ENCODE peak calls at places on chromosomes 16 and 17, in six cellular contexts. C, B, X, F, A and Z are unnamed samples.

GRCh38 chr16:30923554-30924085 is at the start of gene FBXL19:
- DNase-seq in C (no peak), B (no peak), X (peak; percentile 78), F (no peak), A (no peak), Z (no peak)

GRCh38 chr17:28574536-28574935 is 2.2 kb downstream of the ALDOC start:
- DNase-seq in C (no peak), B (no peak), X (no peak), F (no peak), A (no peak), Z (no peak)

GRCh38 chr17:40564883-40565744 is at the start of gene CCR7:
- DNase-seq in C (peak; percentile 74), B (peak; percentile 88), X (peak; percentile 45), F (no peak), A (no peak), Z (no peak)

GRCh38 chr16:695355-696089 is 5.3 kb upstream of the WDR24 start:
- DNase-seq in C (peak; percentile 52), B (peak; percentile 52), X (no peak), F (peak; percentile 57), A (no peak), Z (peak; percentile 95)

GRCh38 chr16:11833951-11834695 is 17.2 kb downstream of the RSL1D1 start:
- DNase-seq in C (no peak), B (no peak), X (no peak), F (no peak), A (peak; percentile 97), Z (no peak)

GRCh38 chr16:13390093-13390985 is 488.9 kb downstream of the SHISA9 start:
- DNase-seq in C (no peak), B (no peak), X (no peak), F (no peak), A (no peak), Z (no peak)

GRCh38 chr17:27573971-27574525 is 56.9 kb upstream of the LGALS9 start:
- DNase-seq in C (no peak), B (no peak), X (no peak), F (no peak), A (peak; percentile 62), Z (no peak)

GRCh38 chr16:1631931-1632637 is 19.9 kb downstream of the CRAMP1 start:
- DNase-seq in C (no peak), B (no peak), X (no peak), F (no peak), A (no peak), Z (no peak)

GRCh38 chr17:48551601-48552452 is 6.9 kb upstream of the HOXB2 start:
- DNase-seq in C (no peak), B (no peak), X (peak; percentile 61), F (no peak), A (no peak), Z (no peak)

GRCh38 chr17:65987988-65988387 is 203.9 kb downstream of the CEP112 start:
- DNase-seq in C (no peak), B (no peak), X (no peak), F (no peak), A (peak; percentile 65), Z (no peak)

GRCh38 chr17:42266918-42267766 is 9.0 kb downstream of the STAT5B start:
- DNase-seq in C (no peak), B (peak; percentile 53), X (no peak), F (no peak), A (peak; percentile 96), Z (no peak)

GRCh38 chr17:56880133-56880532 is 33.7 kb downstream of the TRIM25 start:
- DNase-seq in C (no peak), B (no peak), X (no peak), F (no peak), A (no peak), Z (no peak)

GRCh38 chr16:30004424-30004776 is 6.4 kb downstream of the DOC2A start:
- DNase-seq in C (no peak), B (no peak), X (no peak), F (no peak), A (no peak), Z (peak; percentile 52)

GRCh38 chr17:2050871-2051387 is 4.0 kb upstream of the HIC1 start:
- DNase-seq in C (no peak), B (no peak), X (no peak), F (no peak), A (peak; percentile 50), Z (no peak)

GRCh38 chr16:72749091-72749490 is 298.8 kb downstream of the ZFHX3 start:
- DNase-seq in C (no peak), B (no peak), X (no peak), F (no peak), A (no peak), Z (no peak)

GRCh38 chr16:63938661-63939060 is 1183.2 kb downstream of the CDH11 start:
- DNase-seq in C (no peak), B (no peak), X (no peak), F (no peak), A (peak; percentile 54), Z (no peak)

GRCh38 chr16:31869511-31870201 is 4.0 kb upstream of the ZNF267 start:
- DNase-seq in C (peak; percentile 47), B (peak; percentile 70), X (peak; percentile 70), F (peak; percentile 58), A (peak; percentile 83), Z (no peak)

GRCh38 chr17:44095647-44096496 is 25.3 kb downstream of the G6PC3 start:
- DNase-seq in C (no peak), B (no peak), X (peak; percentile 73), F (no peak), A (peak; percentile 97), Z (peak; percentile 84)

GRCh38 chr16:57539072-57539796 is 2.9 kb upstream of the CCDC102A start:
- DNase-seq in C (no peak), B (no peak), X (no peak), F (no peak), A (no peak), Z (peak; percentile 8)

GRCh38 chr17:31528291-31528874 is 136.9 kb downstream of the RAB11FIP4 start:
- DNase-seq in C (no peak), B (no peak), X (no peak), F (no peak), A (no peak), Z (no peak)

GRCh38 chr17:31310260-31310659 is 3.6 kb downstream of the EVI2B start:
- DNase-seq in C (no peak), B (peak; percentile 61), X (no peak), F (no peak), A (no peak), Z (no peak)

GRCh38 chr16:56914896-56915295 is 17.0 kb upstream of the HERPUD1 start:
- DNase-seq in C (no peak), B (no peak), X (no peak), F (no peak), A (no peak), Z (no peak)

GRCh38 chr17:79440251-79440650 is 170.6 kb downstream of the RBFOX3 start:
- DNase-seq in C (no peak), B (no peak), X (no peak), F (no peak), A (no peak), Z (no peak)

GRCh38 chr17:82356845-82357355 is 2.1 kb upstream of the TEX19 start:
- DNase-seq in C (no peak), B (no peak), X (peak; percentile 76), F (no peak), A (no peak), Z (no peak)

GRCh38 chr16:31182391-31182790 is 2.5 kb downstream of the FUS start:
- DNase-seq in C (no peak), B (no peak), X (no peak), F (no peak), A (peak; percentile 41), Z (no peak)

GRCh38 chr17:3965123-3965800 is 1.0 kb upstream of the ATP2A3 start:
- DNase-seq in C (peak; percentile 44), B (peak; percentile 70), X (peak; percentile 85), F (peak; percentile 58), A (peak; percentile 28), Z (no peak)

GRCh38 chr17:56112086-56112485 is 41.2 kb upstream of the ANKFN1 start:
- DNase-seq in C (no peak), B (no peak), X (no peak), F (no peak), A (no peak), Z (no peak)

GRCh38 chr17:20966869-20967268 is 75.9 kb downstream of the USP22 start:
- DNase-seq in C (no peak), B (no peak), X (peak; percentile 77), F (no peak), A (no peak), Z (no peak)

GRCh38 chr16:28090646-28091377 is 27.3 kb upstream of the GSG1L start:
- DNase-seq in C (no peak), B (no peak), X (no peak), F (no peak), A (peak; percentile 28), Z (no peak)

GRCh38 chr17:61411944-61412859 is 12.6 kb downstream of the TBX2 start:
- DNase-seq in C (peak; percentile 60), B (peak; percentile 65), X (peak; percentile 92), F (peak; percentile 79), A (peak; percentile 82), Z (peak; percentile 91)

GRCh38 chr17:82882715-82883446 is 43.1 kb upstream of the ZNF750 start:
- DNase-seq in C (peak; percentile 59), B (peak; percentile 86), X (peak; percentile 89), F (peak; percentile 50), A (no peak), Z (no peak)

GRCh38 chr16:29126057-29126494 is 141.2 kb downstream of the LAT start:
- DNase-seq in C (no peak), B (peak; percentile 48), X (peak; percentile 67), F (no peak), A (no peak), Z (no peak)

GRCh38 chr17:42135664-42136653 is 13.4 kb downstream of the HSPB9 start:
- DNase-seq in C (no peak), B (no peak), X (peak; percentile 90), F (no peak), A (peak; percentile 86), Z (no peak)

GRCh38 chr16:46756772-46757171 is 8.6 kb upstream of the MYLK3 start:
- DNase-seq in C (no peak), B (no peak), X (no peak), F (no peak), A (no peak), Z (no peak)

GRCh38 chr17:55661359-55661758 is 61.3 kb downstream of the TMEM100 start:
- DNase-seq in C (no peak), B (no peak), X (no peak), F (no peak), A (no peak), Z (no peak)

GRCh38 chr17:2466936-2467335 is 44.8 kb downstream of the METTL16 start:
- DNase-seq in C (no peak), B (no peak), X (no peak), F (no peak), A (no peak), Z (no peak)

GRCh38 chr16:56869513-56870270 is 4.7 kb downstream of the SLC12A3 start:
- DNase-seq in C (peak; percentile 15), B (no peak), X (no peak), F (peak; percentile 40), A (peak; percentile 13), Z (no peak)

GRCh38 chr17:44115585-44116415 is 7.6 kb downstream of the HDAC5 start:
- DNase-seq in C (no peak), B (no peak), X (no peak), F (no peak), A (peak; percentile 58), Z (no peak)

GRCh38 chr17:49621946-49622529 is 46.4 kb downstream of the NXPH3 start:
- DNase-seq in C (no peak), B (no peak), X (no peak), F (no peak), A (no peak), Z (no peak)